ENCODE peak calls at places on chromosomes 13 and 19, in eight cellular contexts. One of them, this sample, is unnamed. For H3K4me1, the result is how much of the 10 kb centered on the place peaks cover.

GRCh38 chr19:55567708-55568328 is 12.8 kb downstream of the ZNF579 start:
- DNase-seq in heart right ventricle: no peak
- DNase-seq in CD8-positive, alpha-beta memory T cell: no peak
- DNase-seq in esophagus muscularis mucosa: no peak
- DNase-seq in uterus: no peak
- DNase-seq in mesendoderm: no peak
- DNase-seq in upper lobe of right lung: no peak
- DNase-seq in PC-9: no peak
- DNase-seq in this sample: no peak

GRCh38 chr19:49421039-49421877 is 2.0 kb downstream of the PTH2 start:
- DNase-seq in heart right ventricle: peak
- DNase-seq in CD8-positive, alpha-beta memory T cell: peak
- DNase-seq in esophagus muscularis mucosa: no peak
- DNase-seq in uterus: no peak
- DNase-seq in mesendoderm: peak
- DNase-seq in upper lobe of right lung: peak
- DNase-seq in PC-9: no peak
- DNase-seq in this sample: no peak

GRCh38 chr13:34748561-34748960 is 193.5 kb upstream of the NBEA start:
- DNase-seq in heart right ventricle: no peak
- DNase-seq in CD8-positive, alpha-beta memory T cell: no peak
- DNase-seq in esophagus muscularis mucosa: no peak
- DNase-seq in uterus: no peak
- DNase-seq in mesendoderm: no peak
- DNase-seq in upper lobe of right lung: no peak
- DNase-seq in PC-9: no peak
- DNase-seq in this sample: no peak

GRCh38 chr13:106348032-106348431 is 187.4 kb downstream of the EFNB2 start:
- DNase-seq in heart right ventricle: no peak
- DNase-seq in CD8-positive, alpha-beta memory T cell: no peak
- DNase-seq in esophagus muscularis mucosa: no peak
- DNase-seq in uterus: no peak
- DNase-seq in mesendoderm: peak
- DNase-seq in upper lobe of right lung: no peak
- DNase-seq in PC-9: peak
- DNase-seq in this sample: no peak

GRCh38 chr13:111451402-111451801 is 131.0 kb downstream of the TEX29 start:
- DNase-seq in heart right ventricle: no peak
- DNase-seq in CD8-positive, alpha-beta memory T cell: no peak
- DNase-seq in esophagus muscularis mucosa: no peak
- DNase-seq in uterus: no peak
- DNase-seq in mesendoderm: no peak
- DNase-seq in upper lobe of right lung: no peak
- DNase-seq in PC-9: no peak
- DNase-seq in this sample: no peak

GRCh38 chr19:43467730-43468129 is 2.3 kb upstream of the LYPD3 start:
- DNase-seq in heart right ventricle: no peak
- DNase-seq in CD8-positive, alpha-beta memory T cell: no peak
- DNase-seq in esophagus muscularis mucosa: no peak
- DNase-seq in uterus: no peak
- DNase-seq in mesendoderm: no peak
- DNase-seq in upper lobe of right lung: no peak
- DNase-seq in PC-9: peak
- DNase-seq in this sample: no peak

GRCh38 chr13:71611292-71611691 is 255.7 kb downstream of the DACH1 start:
- DNase-seq in heart right ventricle: no peak
- DNase-seq in CD8-positive, alpha-beta memory T cell: no peak
- DNase-seq in esophagus muscularis mucosa: no peak
- DNase-seq in uterus: no peak
- DNase-seq in mesendoderm: no peak
- DNase-seq in upper lobe of right lung: no peak
- DNase-seq in PC-9: no peak
- DNase-seq in this sample: no peak

GRCh38 chr13:88592105-88592504 is 920.9 kb downstream of the SLITRK5 start:
- DNase-seq in heart right ventricle: no peak
- DNase-seq in CD8-positive, alpha-beta memory T cell: no peak
- DNase-seq in esophagus muscularis mucosa: no peak
- DNase-seq in uterus: no peak
- DNase-seq in mesendoderm: peak
- DNase-seq in upper lobe of right lung: no peak
- DNase-seq in PC-9: no peak
- DNase-seq in this sample: no peak

GRCh38 chr19:2274185-2274711 is 7.7 kb downstream of the PEAK3 start:
- DNase-seq in heart right ventricle: no peak
- DNase-seq in CD8-positive, alpha-beta memory T cell: no peak
- DNase-seq in esophagus muscularis mucosa: no peak
- DNase-seq in uterus: no peak
- DNase-seq in mesendoderm: no peak
- DNase-seq in upper lobe of right lung: no peak
- DNase-seq in PC-9: no peak
- DNase-seq in this sample: no peak

GRCh38 chr19:2276429-2276989 is 5.5 kb downstream of the PEAK3 start:
- DNase-seq in heart right ventricle: no peak
- DNase-seq in CD8-positive, alpha-beta memory T cell: no peak
- DNase-seq in esophagus muscularis mucosa: no peak
- DNase-seq in uterus: no peak
- DNase-seq in mesendoderm: no peak
- DNase-seq in upper lobe of right lung: no peak
- DNase-seq in PC-9: no peak
- DNase-seq in this sample: no peak

GRCh38 chr19:2275588-2276428 is 6.2 kb downstream of the PEAK3 start:
- DNase-seq in heart right ventricle: no peak
- DNase-seq in CD8-positive, alpha-beta memory T cell: no peak
- DNase-seq in esophagus muscularis mucosa: no peak
- DNase-seq in uterus: no peak
- DNase-seq in mesendoderm: no peak
- DNase-seq in upper lobe of right lung: no peak
- DNase-seq in PC-9: no peak
- DNase-seq in this sample: no peak

GRCh38 chr19:2273356-2274184 is 8.4 kb downstream of the PEAK3 start:
- DNase-seq in heart right ventricle: peak
- DNase-seq in CD8-positive, alpha-beta memory T cell: peak
- DNase-seq in esophagus muscularis mucosa: no peak
- DNase-seq in uterus: peak
- DNase-seq in mesendoderm: peak
- DNase-seq in upper lobe of right lung: peak
- DNase-seq in PC-9: peak
- DNase-seq in this sample: peak

DNA sequence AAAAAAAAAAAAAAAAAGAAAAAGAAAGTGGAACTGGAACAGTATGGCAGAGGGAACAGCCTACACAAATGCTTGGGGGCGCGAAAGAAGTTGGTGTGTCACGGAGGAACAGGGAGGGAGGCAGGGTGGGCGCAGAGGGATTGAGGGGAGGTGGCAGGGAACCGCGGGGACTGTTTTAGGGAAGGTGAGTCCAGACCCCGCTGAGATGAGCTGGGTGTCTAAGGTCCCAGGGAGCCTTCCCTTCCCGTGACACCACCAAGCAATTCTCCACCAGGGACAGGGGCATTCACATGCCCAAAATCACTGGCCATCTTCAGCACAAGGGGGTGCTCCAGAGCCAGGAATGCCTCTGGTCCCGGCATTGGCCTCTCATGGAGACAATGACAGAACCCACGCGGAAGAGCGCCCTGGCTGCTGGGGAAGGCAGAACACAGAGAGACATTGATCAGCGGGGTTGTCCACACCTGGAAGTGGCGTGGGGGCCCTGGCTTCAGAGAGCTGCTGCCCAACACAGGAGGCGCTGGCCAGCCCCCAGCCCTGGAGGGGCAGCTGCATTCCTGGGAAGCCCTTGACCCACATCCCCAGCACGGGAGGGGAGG is 6.9 kb downstream of the PEAK3 start:
- DNase-seq in heart right ventricle: peak
- DNase-seq in CD8-positive, alpha-beta memory T cell: peak
- DNase-seq in esophagus muscularis mucosa: no peak
- DNase-seq in uterus: no peak
- DNase-seq in mesendoderm: peak
- DNase-seq in upper lobe of right lung: peak
- DNase-seq in PC-9: no peak
- DNase-seq in this sample: peak
- H3K4me3 ChIP-seq in heart right ventricle: no peak
- H3K4me3 ChIP-seq in CD8-positive, alpha-beta memory T cell: no peak
- H3K4me3 ChIP-seq in esophagus muscularis mucosa: peak
- H3K4me3 ChIP-seq in uterus: no peak
- H3K4me3 ChIP-seq in mesendoderm: no peak
- H3K4me3 ChIP-seq in upper lobe of right lung: no peak
- H3K4me3 ChIP-seq in PC-9: no peak
- H3K4me3 ChIP-seq in this sample: no peak

GRCh38 chr13:98540476-98540875 is 36.4 kb downstream of the STK24 start:
- DNase-seq in heart right ventricle: no peak
- DNase-seq in CD8-positive, alpha-beta memory T cell: no peak
- DNase-seq in esophagus muscularis mucosa: no peak
- DNase-seq in uterus: no peak
- DNase-seq in mesendoderm: no peak
- DNase-seq in upper lobe of right lung: no peak
- DNase-seq in PC-9: no peak
- DNase-seq in this sample: no peak

GRCh38 chr13:98541211-98541610 is 35.7 kb downstream of the STK24 start:
- DNase-seq in heart right ventricle: no peak
- DNase-seq in CD8-positive, alpha-beta memory T cell: no peak
- DNase-seq in esophagus muscularis mucosa: no peak
- DNase-seq in uterus: no peak
- DNase-seq in mesendoderm: no peak
- DNase-seq in upper lobe of right lung: no peak
- DNase-seq in PC-9: no peak
- DNase-seq in this sample: no peak

GRCh38 chr13:98543380-98544104 is 33.4 kb downstream of the STK24 start:
- DNase-seq in heart right ventricle: no peak
- DNase-seq in CD8-positive, alpha-beta memory T cell: no peak
- DNase-seq in esophagus muscularis mucosa: no peak
- DNase-seq in uterus: no peak
- DNase-seq in mesendoderm: no peak
- DNase-seq in upper lobe of right lung: peak
- DNase-seq in PC-9: no peak
- DNase-seq in this sample: peak

GRCh38 chr13:98542568-98543379 is 34.1 kb downstream of the STK24 start:
- DNase-seq in heart right ventricle: no peak
- DNase-seq in CD8-positive, alpha-beta memory T cell: peak
- DNase-seq in esophagus muscularis mucosa: no peak
- DNase-seq in uterus: no peak
- DNase-seq in mesendoderm: no peak
- DNase-seq in upper lobe of right lung: peak
- DNase-seq in PC-9: no peak
- DNase-seq in this sample: peak

GRCh38 chr13:98541701-98542203 is 35.2 kb downstream of the STK24 start:
- DNase-seq in heart right ventricle: no peak
- DNase-seq in CD8-positive, alpha-beta memory T cell: no peak
- DNase-seq in esophagus muscularis mucosa: no peak
- DNase-seq in uterus: no peak
- DNase-seq in mesendoderm: no peak
- DNase-seq in upper lobe of right lung: no peak
- DNase-seq in PC-9: no peak
- DNase-seq in this sample: no peak
- H3K4me1 ChIP-seq in heart right ventricle: half or more
- H3K4me1 ChIP-seq in CD8-positive, alpha-beta memory T cell: half or more
- H3K4me1 ChIP-seq in esophagus muscularis mucosa: half or more
- H3K4me1 ChIP-seq in uterus: under half
- H3K4me1 ChIP-seq in mesendoderm: under half
- H3K4me1 ChIP-seq in upper lobe of right lung: half or more
- H3K4me1 ChIP-seq in PC-9: under half
- H3K4me1 ChIP-seq in this sample: half or more

DNA sequence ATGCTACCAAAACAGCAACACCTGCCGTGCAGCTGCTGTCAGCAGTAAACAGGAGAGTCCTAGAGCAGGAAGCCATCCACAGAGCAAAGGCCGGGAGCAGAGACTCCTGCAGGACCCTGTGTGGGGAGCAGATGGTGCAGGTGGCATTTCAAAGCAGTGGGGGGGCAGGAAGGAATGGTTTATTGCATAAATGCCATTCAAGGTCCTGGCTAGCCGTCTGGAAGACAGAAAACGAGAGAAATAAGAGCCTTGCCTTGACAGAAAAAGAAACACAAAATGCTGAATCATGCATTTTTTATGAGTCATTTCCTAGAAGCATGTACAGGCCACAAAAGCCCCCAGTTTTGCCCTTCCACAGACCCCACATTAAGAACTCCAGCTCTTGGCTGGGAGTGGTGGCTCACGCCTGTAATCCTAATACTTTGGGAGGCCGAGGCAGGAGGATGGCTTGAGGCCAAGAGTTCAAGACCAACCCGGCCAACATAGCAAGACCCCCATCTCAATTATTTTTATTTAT is 5.4 kb downstream of the RSPH6A start:
- DNase-seq in heart right ventricle: no peak
- DNase-seq in CD8-positive, alpha-beta memory T cell: no peak
- DNase-seq in esophagus muscularis mucosa: no peak
- DNase-seq in uterus: no peak
- DNase-seq in mesendoderm: peak
- DNase-seq in upper lobe of right lung: no peak
- DNase-seq in PC-9: peak
- DNase-seq in this sample: peak
- H3K27ac ChIP-seq in heart right ventricle: no peak
- H3K27ac ChIP-seq in CD8-positive, alpha-beta memory T cell: peak
- H3K27ac ChIP-seq in esophagus muscularis mucosa: no peak
- H3K27ac ChIP-seq in uterus: no peak
- H3K27ac ChIP-seq in mesendoderm: no peak
- H3K27ac ChIP-seq in upper lobe of right lung: no peak
- H3K27ac ChIP-seq in PC-9: peak
- H3K27ac ChIP-seq in this sample: no peak

GRCh38 chr13:44156294-44156658 is 217.3 kb upstream of the SERP2 start:
- DNase-seq in heart right ventricle: no peak
- DNase-seq in CD8-positive, alpha-beta memory T cell: no peak
- DNase-seq in esophagus muscularis mucosa: peak
- DNase-seq in uterus: no peak
- DNase-seq in mesendoderm: no peak
- DNase-seq in upper lobe of right lung: no peak
- DNase-seq in PC-9: no peak
- DNase-seq in this sample: no peak

GRCh38 chr13:44157614-44158013 is 216.0 kb upstream of the SERP2 start:
- DNase-seq in heart right ventricle: no peak
- DNase-seq in CD8-positive, alpha-beta memory T cell: no peak
- DNase-seq in esophagus muscularis mucosa: no peak
- DNase-seq in uterus: no peak
- DNase-seq in mesendoderm: no peak
- DNase-seq in upper lobe of right lung: no peak
- DNase-seq in PC-9: no peak
- DNase-seq in this sample: no peak

GRCh38 chr13:44158055-44158655 is 215.5 kb upstream of the SERP2 start:
- DNase-seq in heart right ventricle: no peak
- DNase-seq in CD8-positive, alpha-beta memory T cell: no peak
- DNase-seq in esophagus muscularis mucosa: no peak
- DNase-seq in uterus: no peak
- DNase-seq in mesendoderm: no peak
- DNase-seq in upper lobe of right lung: no peak
- DNase-seq in PC-9: no peak
- DNase-seq in this sample: no peak

GRCh38 chr13:44153536-44153935 is 220.1 kb upstream of the SERP2 start:
- DNase-seq in heart right ventricle: no peak
- DNase-seq in CD8-positive, alpha-beta memory T cell: no peak
- DNase-seq in esophagus muscularis mucosa: no peak
- DNase-seq in uterus: no peak
- DNase-seq in mesendoderm: no peak
- DNase-seq in upper lobe of right lung: no peak
- DNase-seq in PC-9: no peak
- DNase-seq in this sample: no peak

DNA sequence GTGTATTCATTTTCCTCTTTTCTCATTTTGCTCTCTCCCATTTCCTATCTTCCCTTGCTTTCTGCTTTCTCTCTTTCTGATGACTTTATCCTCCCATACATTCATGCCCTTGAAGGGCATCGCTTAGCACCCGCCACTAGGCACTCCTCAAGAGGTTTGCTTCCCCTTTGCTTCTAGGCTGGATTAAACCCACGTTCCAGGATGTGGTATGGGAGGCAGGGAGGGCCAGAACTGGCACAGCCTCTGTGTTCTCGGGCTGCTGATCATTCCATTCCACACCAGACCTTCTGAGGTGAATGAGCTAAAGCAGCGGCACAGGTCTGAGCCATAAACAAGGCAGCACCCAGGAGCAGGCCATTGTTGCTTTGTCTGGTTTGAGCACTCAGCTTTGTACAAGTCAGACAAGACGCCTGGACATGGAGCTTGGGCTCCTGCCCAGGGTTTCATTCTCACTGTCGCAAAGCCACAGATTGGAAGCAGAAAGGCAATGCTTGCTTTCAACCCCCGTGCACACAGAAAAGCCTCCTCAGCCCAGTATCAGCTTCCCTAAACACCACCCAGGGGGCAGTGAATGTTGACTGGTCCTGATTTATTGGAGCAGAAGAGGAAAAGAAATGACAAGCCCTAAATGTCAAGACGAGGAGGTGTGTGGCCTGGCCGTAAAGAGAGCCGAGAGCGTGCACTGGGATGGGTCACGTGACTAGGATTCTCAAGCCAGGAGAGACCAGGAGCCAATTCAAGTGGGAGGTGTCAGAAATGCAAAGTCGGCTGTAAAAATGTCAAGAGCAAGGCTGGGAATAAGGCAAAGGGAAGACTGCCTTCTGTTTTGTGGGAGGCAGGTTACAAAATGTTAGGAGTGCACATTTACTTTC is 218.0 kb upstream of the SERP2 start:
- DNase-seq in heart right ventricle: peak
- DNase-seq in CD8-positive, alpha-beta memory T cell: no peak
- DNase-seq in esophagus muscularis mucosa: peak
- DNase-seq in uterus: peak
- DNase-seq in mesendoderm: peak
- DNase-seq in upper lobe of right lung: no peak
- DNase-seq in PC-9: no peak
- DNase-seq in this sample: no peak
- H3K4me3 ChIP-seq in heart right ventricle: no peak
- H3K4me3 ChIP-seq in CD8-positive, alpha-beta memory T cell: no peak
- H3K4me3 ChIP-seq in esophagus muscularis mucosa: peak
- H3K4me3 ChIP-seq in uterus: no peak
- H3K4me3 ChIP-seq in mesendoderm: no peak
- H3K4me3 ChIP-seq in upper lobe of right lung: no peak
- H3K4me3 ChIP-seq in PC-9: no peak
- H3K4me3 ChIP-seq in this sample: no peak

This sample was measured in CD4-positive, CD25-positive, alpha-beta regulatory T cell.